ENCODE peak calls at places on chromosomes 5 and 9, in eight cellular contexts. U is LHCN-M2, J is COR-L47, N is dermis blood vessel endothelial cell, D is renal cortical epithelial cell, F is astrocyte of the spinal cord, S is NCI-H446, C is spleen. K is an unnamed sample.

GRCh38 chr5:142872795-142873194 is 102.6 kb downstream of the ARHGAP26 start:
- DNase-seq in F (peak), N (peak), C (no peak), J (no peak), U (peak), S (no peak), D (peak), K (peak)

GRCh38 chr5:8864053-8864452 is 681.8 kb downstream of the SEMA5A start:
- DNase-seq in S (peak), J (no peak), F (no peak), C (no peak), N (peak), D (peak), U (peak), K (peak)

GRCh38 chr5:82399111-82399510 is 121.0 kb upstream of the RPS23 start:
- DNase-seq in D (no peak), F (no peak), N (no peak), C (no peak), J (no peak), U (no peak), S (no peak), K (no peak)

GRCh38 chr9:134065720-134066419 is 2.0 kb downstream of the BRD3 start:
- DNase-seq in U (peak), J (no peak), D (peak), N (peak), C (peak), F (peak), S (no peak), K (peak)

GRCh38 chr5:53571403-53571802 is 11.0 kb downstream of the NDUFS4 start:
- DNase-seq in F (no peak), C (no peak), D (no peak), U (no peak), J (no peak), N (no peak), S (no peak), K (no peak)

GRCh38 chr9:94975480-94976452 is 249.3 kb downstream of the AOPEP start:
- DNase-seq in C (no peak), N (no peak), F (no peak), J (no peak), U (peak), D (no peak), S (no peak), K (no peak)

GRCh38 chr9:92737611-92738299 is 26.9 kb downstream of the BICD2 start:
- DNase-seq in J (no peak), U (no peak), C (peak), S (no peak), F (no peak), D (no peak), N (no peak), K (no peak)

GRCh38 chr9:122875523-122875922 is 29.6 kb downstream of the RC3H2 start:
- DNase-seq in S (no peak), C (no peak), N (no peak), J (no peak), F (no peak), D (no peak), U (no peak), K (no peak)

GRCh38 chr9:93190133-93190525 is 6.2 kb downstream of the WNK2 start:
- DNase-seq in D (no peak), N (no peak), S (no peak), J (no peak), U (no peak), C (no peak), F (no peak), K (no peak)

GRCh38 chr9:17614929-17615328 is 36.1 kb downstream of the SH3GL2 start:
- DNase-seq in F (no peak), D (peak), C (no peak), S (no peak), J (peak), U (no peak), N (no peak), K (peak)

GRCh38 chr5:1707467-1707866 is 92.2 kb downstream of the MRPL36 start:
- DNase-seq in S (no peak), C (no peak), U (no peak), J (no peak), N (no peak), F (no peak), D (no peak), K (no peak)

GRCh38 chr5:86748538-86749105 is 130.9 kb downstream of the COX7C start:
- DNase-seq in N (no peak), S (no peak), J (no peak), F (no peak), U (no peak), D (no peak), C (no peak), K (no peak)

GRCh38 chr5:27353540-27353939 is 315.2 kb upstream of the CDH9 start:
- DNase-seq in D (no peak), U (no peak), S (no peak), N (no peak), C (no peak), F (no peak), J (no peak), K (no peak)

GRCh38 chr9:4316409-4316808 is 16.5 kb upstream of the GLIS3 start:
- DNase-seq in C (no peak), F (no peak), U (no peak), D (no peak), N (no peak), S (no peak), J (no peak), K (no peak)

GRCh38 chr9:75891277-75892167 is 1.0 kb downstream of the PCSK5 start:
- DNase-seq in N (peak), U (peak), S (no peak), F (peak), C (peak), D (no peak), J (no peak), K (no peak)

GRCh38 chr9:133342570-133342969 is 5.4 kb downstream of the MED22 start:
- DNase-seq in S (no peak), N (peak), F (no peak), C (peak), J (no peak), D (no peak), U (no peak), K (no peak)